ENCODE peak calls at places on chromosomes 1 and 21, in eight cellular contexts. R is AG09309; G is caudate nucleus; Q is substantia nigra; T is psoas muscle; S is AG20443; P is mesothelial cell of epicardium; H is stimulated activated CD8-positive, alpha-beta memory T cell treated with anti-CD3 and anti-CD28 coated beads, Interleukin-4, amount 100 ng/mL, for 1 hour. D is an unnamed sample.

GRCh38 chr1:160061376-160062100 is 8.4 kb downstream of the KCNJ10 start:
- DNase-seq in R (no peak), G (peak; percentile 44), Q (peak; percentile 70), T (no peak), S (no peak), P (no peak), H (no peak), D (peak; percentile 80)

GRCh38 chr1:19889656-19890055 is 7.5 kb downstream of the OTUD3 start:
- DNase-seq in R (no peak), G (no peak), Q (no peak), T (no peak), S (no peak), P (no peak), H (no peak), D (no peak)

GRCh38 chr1:205484985-205485967 is 19.2 kb upstream of the CDK18 start:
- DNase-seq in R (no peak), G (peak; percentile 55), Q (no peak), T (peak; percentile 39), S (peak; percentile 92), P (peak; percentile 71), H (no peak), D (peak; percentile 64)

GRCh38 chr21:41196990-41197389 is 29.0 kb downstream of the BACE2 start:
- DNase-seq in R (no peak), G (no peak), Q (no peak), T (no peak), S (no peak), P (no peak), H (no peak), D (no peak)

GRCh38 chr1:39021431-39021830 is 4.7 kb upstream of the NDUFS5 start:
- DNase-seq in R (no peak), G (no peak), Q (no peak), T (no peak), S (no peak), P (no peak), H (no peak), D (no peak)

GRCh38 chr1:7640350-7640749 is 130.7 kb upstream of the VAMP3 start:
- DNase-seq in R (no peak), G (no peak), Q (no peak), T (no peak), S (no peak), P (no peak), H (no peak), D (no peak)

GRCh38 chr1:12087797-12088314 is 24.8 kb downstream of the TNFRSF8 start:
- DNase-seq in R (no peak), G (no peak), Q (no peak), T (no peak), S (no peak), P (no peak), H (no peak), D (no peak)

GRCh38 chr1:53507115-53507816 is 48.1 kb downstream of the DMRTB1 start:
- DNase-seq in R (no peak), G (no peak), Q (no peak), T (no peak), S (no peak), P (no peak), H (no peak), D (no peak)

GRCh38 chr1:3587133-3587733 is 24.1 kb downstream of the MEGF6 start:
- DNase-seq in R (no peak), G (peak; percentile 31), Q (no peak), T (no peak), S (no peak), P (no peak), H (no peak), D (no peak)

GRCh38 chr1:198278922-198279321 is 122.1 kb downstream of the NEK7 start:
- DNase-seq in R (no peak), G (no peak), Q (no peak), T (no peak), S (no peak), P (no peak), H (no peak), D (no peak)

GRCh38 chr1:172671591-172671990 is 12.7 kb downstream of the FASLG start:
- DNase-seq in R (peak; percentile 57), G (no peak), Q (no peak), T (no peak), S (peak; percentile 64), P (no peak), H (no peak), D (no peak)

GRCh38 chr1:169474302-169474701 is 11.4 kb downstream of the SLC19A2 start:
- DNase-seq in R (no peak), G (no peak), Q (no peak), T (no peak), S (no peak), P (no peak), H (no peak), D (no peak)

GRCh38 chr1:171366099-171366498 is 52.1 kb downstream of the FMO4 start:
- DNase-seq in R (no peak), G (no peak), Q (no peak), T (no peak), S (no peak), P (no peak), H (no peak), D (no peak)

GRCh38 chr1:209556159-209556690 is 27.3 kb upstream of the CAMK1G start:
- DNase-seq in R (no peak), G (no peak), Q (no peak), T (no peak), S (no peak), P (no peak), H (no peak), D (no peak)

GRCh38 chr1:95233321-95233736 is 681 bp upstream of the RWDD3 start:
- DNase-seq in R (no peak), G (no peak), Q (peak; percentile 57), T (peak; percentile 33), S (peak; percentile 26), P (no peak), H (no peak), D (no peak)

GRCh38 chr1:172244865-172245264 is 175.6 kb upstream of the C1orf105 start:
- DNase-seq in R (no peak), G (no peak), Q (no peak), T (no peak), S (no peak), P (no peak), H (no peak), D (no peak)

GRCh38 chr1:218546314-218546713 is 201.2 kb downstream of the TGFB2 start:
- DNase-seq in R (no peak), G (no peak), Q (no peak), T (no peak), S (peak; percentile 22), P (no peak), H (no peak), D (no peak)

GRCh38 chr1:201614262-201615015 is 75.5 kb downstream of the NAV1 start:
- DNase-seq in R (no peak), G (no peak), Q (no peak), T (no peak), S (peak; percentile 67), P (peak; percentile 55), H (no peak), D (no peak)

GRCh38 chr1:91070274-91070673 is 48.4 kb upstream of the ZNF644 start:
- DNase-seq in R (no peak), G (no peak), Q (no peak), T (no peak), S (no peak), P (no peak), H (no peak), D (no peak)

GRCh38 chr21:42532466-42533181 is 19.0 kb downstream of the SLC37A1 start:
- DNase-seq in R (no peak), G (peak; percentile 63), Q (no peak), T (peak; percentile 88), S (peak; percentile 34), P (no peak), H (no peak), D (peak; percentile 71)

GRCh38 chr1:10992864-10993263 is 19.6 kb upstream of the TARDBP start:
- DNase-seq in R (no peak), G (no peak), Q (no peak), T (no peak), S (no peak), P (no peak), H (no peak), D (no peak)

GRCh38 chr1:175132456-175132855 is 60.1 kb downstream of the KIAA0040 start:
- DNase-seq in R (peak; percentile 23), G (no peak), Q (no peak), T (no peak), S (peak; percentile 69), P (no peak), H (no peak), D (no peak)

GRCh38 chr1:46643368-46643775 is 24.8 kb downstream of the ATPAF1 start:
- DNase-seq in R (peak; percentile 61), G (no peak), Q (no peak), T (no peak), S (peak; percentile 76), P (no peak), H (no peak), D (no peak)

GRCh38 chr1:177122869-177123268 is 41.6 kb downstream of the ASTN1 start:
- DNase-seq in R (no peak), G (no peak), Q (no peak), T (no peak), S (no peak), P (no peak), H (no peak), D (no peak)

D was measured in hippocampal formation.